ENCODE peak calls at places on chromosome 13, in eight cellular contexts. G is stimulated activated naive B cell treated with anti-CD40 and anti-IgM and Interleukin-4, amounts not matched to agents 10 μg/mL and 1 μg/mL and 100 μg/mL, for 72 hours; S is activated naive CD8-positive, alpha-beta T cell treated with anti-CD3 and anti-CD28 coated beads, Interleukin-2, amount 50 U/mL, for 24 hours; U is PC-3; Y is activated CD8-positive, alpha-beta memory T cell treated with anti-CD3 and anti-CD28 coated beads, Interleukin-2, amount 10 ng/mL, durations not matched to agents 7 days and 5 days; E is esophagus mucosa; K is left colon; F is right cardiac atrium. T is an unnamed sample.

GRCh38 chr13:73934215-73934623 is 200.0 kb downstream of the KLF12 start:
- ATAC-seq in G (no peak), S (peak; percentile 31), U (peak; percentile 77), Y (no peak), E (no peak), K (no peak), F (no peak), T (peak; percentile 21)

GRCh38 chr13:30158774-30159445 is 148.4 kb downstream of the KATNAL1 start:
- ATAC-seq in G (peak; percentile 14), S (peak; percentile 20), U (peak; percentile 78), Y (peak; percentile 52), E (peak; percentile 52), K (peak; percentile 64), F (peak; percentile 34), T (peak; percentile 60)

GRCh38 chr13:40626977-40627376 is 39.5 kb downstream of the FOXO1 start:
- ATAC-seq in G (no peak), S (no peak), U (no peak), Y (no peak), E (no peak), K (peak; percentile 44), F (no peak), T (no peak)

GRCh38 chr13:78015782-78016181 is 97.2 kb upstream of the EDNRB start:
- ATAC-seq in G (no peak), S (no peak), U (no peak), Y (no peak), E (no peak), K (no peak), F (no peak), T (no peak)

GRCh38 chr13:99066219-99066618 is 88.4 kb upstream of the DOCK9 start:
- ATAC-seq in G (no peak), S (no peak), U (no peak), Y (peak; percentile 79), E (no peak), K (no peak), F (no peak), T (no peak)

GRCh38 chr13:42354246-42355117 is 82.5 kb downstream of the AKAP11 start:
- ATAC-seq in G (peak; percentile 78), S (peak; percentile 71), U (peak; percentile 65), Y (peak; percentile 73), E (peak; percentile 70), K (peak; percentile 52), F (no peak), T (peak; percentile 75)

GRCh38 chr13:19967619-19968018 is 9.1 kb downstream of the ZMYM2 start:
- ATAC-seq in G (peak; percentile 41), S (no peak), U (no peak), Y (no peak), E (no peak), K (no peak), F (no peak), T (no peak)

GRCh38 chr13:104567114-104567513 is 1500.9 kb upstream of the SLC10A2 start:
- ATAC-seq in G (no peak), S (no peak), U (no peak), Y (no peak), E (no peak), K (no peak), F (no peak), T (no peak)

GRCh38 chr13:42798118-42798517 is 16.7 kb downstream of the FAM216B start:
- ATAC-seq in G (no peak), S (no peak), U (peak; percentile 60), Y (no peak), E (no peak), K (no peak), F (no peak), T (no peak)

GRCh38 chr13:77239312-77239711 is 87.6 kb downstream of the MYCBP2 start:
- ATAC-seq in G (no peak), S (no peak), U (peak; percentile 49), Y (no peak), E (no peak), K (no peak), F (no peak), T (no peak)

GRCh38 chr13:79780240-79780639 is 299.3 kb downstream of the NDFIP2 start:
- ATAC-seq in G (no peak), S (no peak), U (no peak), Y (no peak), E (no peak), K (no peak), F (no peak), T (no peak)

GRCh38 chr13:36858285-36858684 is 39.3 kb downstream of the RFXAP start:
- ATAC-seq in G (peak; percentile 75), S (peak; percentile 34), U (peak; percentile 94), Y (no peak), E (peak; percentile 51), K (peak; percentile 91), F (peak; percentile 67), T (no peak)

GRCh38 chr13:27159806-27160563 is 11.6 kb downstream of the USP12 start:
- ATAC-seq in G (no peak), S (no peak), U (no peak), Y (no peak), E (no peak), K (no peak), F (no peak), T (no peak)

GRCh38 chr13:44523176-44524017 is 52.7 kb downstream of the TSC22D1 start:
- ATAC-seq in G (no peak), S (no peak), U (peak; percentile 96), Y (no peak), E (peak; percentile 86), K (no peak), F (no peak), T (peak; percentile 63)

GRCh38 chr13:36345438-36346221 is 564 bp downstream of the SPART start:
- ATAC-seq in G (peak; percentile 43), S (peak; percentile 37), U (no peak), Y (peak; percentile 16), E (peak; percentile 60), K (peak; percentile 27), F (peak; percentile 74), T (peak; percentile 42)

GRCh38 chr13:25687622-25688225 is 315.9 kb downstream of the ATP8A2 start:
- ATAC-seq in G (no peak), S (no peak), U (no peak), Y (no peak), E (no peak), K (peak; percentile 87), F (peak; percentile 81), T (no peak)

GRCh38 chr13:80386001-80386400 is 45.1 kb upstream of the SPRY2 start:
- ATAC-seq in G (peak; percentile 50), S (no peak), U (no peak), Y (peak; percentile 80), E (no peak), K (no peak), F (no peak), T (no peak)

GRCh38 chr13:49060698-49061387 is 85.1 kb downstream of the FNDC3A start:
- ATAC-seq in G (no peak), S (no peak), U (no peak), Y (no peak), E (no peak), K (no peak), F (no peak), T (no peak)

GRCh38 chr13:111456452-111457230 is 136.2 kb downstream of the TEX29 start:
- ATAC-seq in G (no peak), S (no peak), U (no peak), Y (no peak), E (no peak), K (no peak), F (no peak), T (no peak)

GRCh38 chr13:43127827-43128226 is 104.4 kb downstream of the DNAJC15 start:
- ATAC-seq in G (peak; percentile 38), S (no peak), U (no peak), Y (peak; percentile 55), E (no peak), K (no peak), F (peak; percentile 68), T (no peak)

GRCh38 chr13:26323127-26323526 is 69.2 kb downstream of the CDK8 start:
- ATAC-seq in G (no peak), S (no peak), U (no peak), Y (no peak), E (no peak), K (no peak), F (no peak), T (no peak)

GRCh38 chr13:27160657-27161174 is 10.9 kb downstream of the USP12 start:
- ATAC-seq in G (no peak), S (no peak), U (no peak), Y (no peak), E (no peak), K (no peak), F (no peak), T (no peak)

GRCh38 chr13:90868321-90868920 is 479.1 kb upstream of the MIR17HG start:
- ATAC-seq in G (no peak), S (no peak), U (no peak), Y (no peak), E (no peak), K (no peak), F (no peak), T (no peak)

GRCh38 chr13:35470671-35471465 is 5.6 kb downstream of the MAB21L1 start:
- ATAC-seq in G (peak; percentile 36), S (no peak), U (no peak), Y (no peak), E (peak; percentile 17), K (peak; percentile 72), F (peak; percentile 96), T (no peak)

GRCh38 chr13:110529522-110530311 is 31.8 kb downstream of the RAB20 start:
- ATAC-seq in G (no peak), S (no peak), U (no peak), Y (no peak), E (no peak), K (no peak), F (no peak), T (no peak)

GRCh38 chr13:55517312-55517711 is 1623.4 kb upstream of the PRR20A start:
- ATAC-seq in G (no peak), S (no peak), U (no peak), Y (no peak), E (no peak), K (no peak), F (no peak), T (no peak)

GRCh38 chr13:23776698-23777570 is 112.3 kb downstream of the MIPEP start:
- ATAC-seq in G (peak; percentile 100), S (no peak), U (no peak), Y (no peak), E (no peak), K (no peak), F (no peak), T (peak; percentile 40)